ENCODE peak calls at places on chromosomes 12 and 14, in seven cellular contexts. P is H1, H is GM12892, W is HepG2, S is K562, B is SK-N-SH, R is GM12878. Q is an unnamed sample.
A peak's percentile ranks its signal among the peaks of the same experiment; 100 is the strongest.

GRCh38 chr14:95533391-95533821 is 1.4 kb upstream of the GLRX5 start:
- DNase-seq in R (no peak), W (peak; percentile 21), P (no peak), S (peak; percentile 47), B (peak; percentile 55), H (no peak), Q (no peak)

GRCh38 chr12:49094104-49094948 is at the start of gene DHH:
- DNase-seq in H (no peak), W (no peak), B (peak; percentile 72), S (peak; percentile 80), P (no peak), R (no peak), Q (no peak)

GRCh38 chr12:89529738-89530137 is 3.9 kb upstream of the POC1B start:
- DNase-seq in W (peak; percentile 42), B (peak; percentile 69), P (no peak), R (peak; percentile 13), S (peak; percentile 54), H (no peak), Q (peak; percentile 16)

GRCh38 chr12:73699318-73699717 is 838.3 kb upstream of the ATXN7L3B start:
- DNase-seq in R (no peak), S (no peak), W (no peak), B (no peak), H (no peak), P (no peak), Q (no peak)

GRCh38 chr14:104957146-104958113 is 20.7 kb downstream of the AHNAK2 start:
- DNase-seq in R (no peak), B (no peak), P (no peak), S (no peak), H (no peak), W (no peak), Q (no peak)

GRCh38 chr12:66107451-66107915 is 23.1 kb downstream of the LLPH start:
- DNase-seq in W (peak; percentile 93), S (peak; percentile 69), B (peak; percentile 58), H (peak; percentile 31), P (peak; percentile 33), R (peak; percentile 56), Q (no peak)

GRCh38 chr12:40158592-40159111 is 52.8 kb upstream of the SLC2A13 start:
- DNase-seq in W (no peak), B (no peak), S (no peak), P (no peak), H (no peak), R (no peak), Q (no peak)

GRCh38 chr14:65419593-65420252 is 7.2 kb downstream of the FUT8 start:
- DNase-seq in S (no peak), W (no peak), H (no peak), R (no peak), P (no peak), B (no peak), Q (no peak)

GRCh38 chr12:39403376-39403775 is 39.5 kb downstream of the KIF21A start:
- DNase-seq in H (no peak), S (no peak), R (no peak), B (no peak), W (no peak), P (no peak), Q (no peak)

GRCh38 chr12:109738878-109739665 is 25.4 kb downstream of the FAM222A start:
- DNase-seq in H (no peak), R (no peak), S (no peak), B (peak; percentile 6), P (no peak), W (no peak), Q (no peak)

GRCh38 chr12:3295648-3296408 is 195.2 kb upstream of the PRMT8 start:
- DNase-seq in P (no peak), H (no peak), B (no peak), R (no peak), W (no peak), S (no peak), Q (no peak)

GRCh38 chr12:85155791-85156190 is 119.6 kb downstream of the LRRIQ1 start:
- DNase-seq in B (peak; percentile 10), S (no peak), P (no peak), H (no peak), R (no peak), W (peak; percentile 4), Q (no peak)

GRCh38 chr14:92135269-92135668 is 13.5 kb downstream of the CPSF2 start:
- DNase-seq in S (no peak), P (no peak), W (peak; percentile 31), B (peak; percentile 22), R (no peak), H (no peak), Q (no peak)

GRCh38 chr12:69052613-69053408 is 119.8 kb upstream of the CPM start:
- DNase-seq in S (no peak), R (peak; percentile 32), B (no peak), P (peak; percentile 71), H (no peak), W (peak; percentile 91), Q (no peak)

GRCh38 chr14:75279153-75279738 is 618 bp downstream of the FOS start:
- DNase-seq in S (peak; percentile 37), P (no peak), B (peak; percentile 53), W (no peak), R (no peak), H (peak; percentile 23), Q (peak; percentile 25)

GRCh38 chr14:65180725-65181025 is 78.4 kb upstream of the MAX start:
- DNase-seq in W (no peak), H (no peak), P (no peak), S (no peak), B (no peak), R (no peak), Q (no peak)

GRCh38 chr12:29907486-29907885 is 123.7 kb upstream of the TMTC1 start:
- DNase-seq in P (no peak), W (no peak), H (no peak), R (no peak), S (no peak), B (no peak), Q (no peak)

GRCh38 chr14:96362071-96362964 is 823 bp downstream of the ATG2B start:
- DNase-seq in R (peak; percentile 31), B (peak; percentile 12), P (no peak), S (peak; percentile 24), W (peak; percentile 69), H (peak; percentile 19), Q (peak; percentile 18)

GRCh38 chr12:90858261-90858660 is 96.7 kb downstream of the CCER1 start:
- DNase-seq in W (peak; percentile 83), R (no peak), H (no peak), S (no peak), P (no peak), B (no peak), Q (no peak)

GRCh38 chr14:59415836-59416620 is 49.2 kb downstream of the GPR135 start:
- DNase-seq in R (no peak), W (no peak), H (no peak), S (no peak), B (no peak), P (no peak), Q (no peak)

GRCh38 chr14:93073833-93074769 is 41.6 kb downstream of the ITPK1 start:
- DNase-seq in B (no peak), R (no peak), P (no peak), H (no peak), W (peak; percentile 62), S (no peak), Q (no peak)

GRCh38 chr14:95516554-95517209 is at the start of gene SYNE3:
- DNase-seq in W (no peak), H (peak; percentile 73), S (peak; percentile 80), B (peak; percentile 90), R (no peak), P (no peak), Q (peak; percentile 71)

GRCh38 chr12:124741211-124741610 is 122.5 kb downstream of the SCARB1 start:
- DNase-seq in R (no peak), H (no peak), B (no peak), W (no peak), P (no peak), S (no peak), Q (no peak)

GRCh38 chr12:124742111-124742510 is 121.6 kb downstream of the SCARB1 start:
- DNase-seq in H (no peak), R (no peak), P (no peak), S (no peak), B (peak; percentile 54), W (no peak), Q (no peak)

GRCh38 chr12:124738636-124739467 is 124.8 kb downstream of the SCARB1 start:
- DNase-seq in B (no peak), W (peak; percentile 92), R (no peak), P (no peak), H (no peak), S (no peak), Q (no peak)

GRCh38 chr12:124739953-124740561 is 123.6 kb downstream of the SCARB1 start:
- DNase-seq in B (no peak), S (peak; percentile 31), H (no peak), P (no peak), R (no peak), W (no peak), Q (no peak)

GRCh38 chr12:124740691-124741137 is 123.0 kb downstream of the SCARB1 start:
- DNase-seq in W (peak; percentile 71), H (no peak), P (no peak), S (peak; percentile 28), R (no peak), B (no peak), Q (no peak)
- TF ChIP-seq TAF1 in W (no peak), H (no peak), P (no peak), S (no peak), R (no peak), B (no peak), Q (no peak)

GRCh38 chr12:8709124-8709830 is 11.5 kb downstream of the RIMKLB start:
- DNase-seq in R (no peak), B (no peak), H (no peak), P (no peak), S (no peak), W (no peak), Q (no peak)
- TF ChIP-seq POLR2AphosphoS5 in R (no peak), B (no peak), H (no peak), P (no peak), S (no peak), W (no peak), Q (no peak)

GRCh38 chr12:32005496-32006125 is 46.4 kb downstream of the RESF1 start:
- DNase-seq in P (no peak), B (no peak), S (peak; percentile 96), W (no peak), H (no peak), R (no peak), Q (no peak)
- TF ChIP-seq TAF1 in P (no peak), B (no peak), S (peak; percentile 51), W (no peak), H (no peak), R (no peak), Q (no peak)

DNA sequence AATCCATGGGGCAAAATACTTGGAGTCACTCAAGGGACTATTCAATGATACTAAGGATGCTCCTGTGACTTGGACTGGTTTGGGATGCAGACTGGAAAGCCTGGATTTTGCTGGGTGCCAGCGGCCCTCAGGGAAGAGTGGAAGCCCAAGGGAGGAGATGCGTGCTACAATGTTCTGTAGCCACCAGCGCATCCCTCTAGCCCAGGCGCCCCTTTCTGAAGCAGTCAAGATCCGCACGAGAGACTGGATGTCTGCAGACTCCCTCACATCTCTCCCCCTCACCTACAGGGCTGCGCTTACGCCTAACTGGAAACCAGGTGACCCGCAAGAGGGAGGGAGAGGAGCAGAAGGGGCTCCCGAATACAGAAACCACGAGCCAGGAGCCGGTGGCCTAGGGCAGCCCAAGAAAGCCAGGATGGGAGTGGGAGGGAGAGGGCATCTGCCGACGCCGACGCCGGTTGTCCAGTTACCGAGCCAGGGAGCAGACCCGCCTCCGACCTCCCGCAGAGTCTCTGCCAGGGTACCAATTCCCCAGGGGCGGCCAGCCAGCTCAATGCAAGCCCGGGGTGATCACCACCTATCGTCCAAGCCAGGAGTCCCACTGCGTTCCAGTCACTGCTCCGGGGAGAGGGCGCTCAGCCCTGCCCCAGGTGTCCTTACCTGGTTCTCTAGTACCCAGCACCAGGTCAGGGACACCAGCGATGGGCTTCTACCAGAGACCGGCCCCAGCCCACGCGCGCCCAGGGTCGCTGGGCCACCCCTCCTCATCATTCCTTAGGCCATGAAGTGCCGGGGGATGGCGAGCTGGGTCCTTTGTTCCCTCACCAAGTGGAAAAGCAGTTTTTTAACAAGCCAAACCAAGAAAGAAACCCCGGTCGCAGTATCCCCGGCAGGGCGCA is 1.2 kb downstream of the NTN4 start:
- DNase-seq in W (no peak), P (no peak), B (peak; percentile 54), R (no peak), S (no peak), H (no peak), Q (no peak)
- TF ChIP-seq POLR2AphosphoS5 in W (no peak), P (no peak), B (no peak), R (no peak), S (no peak), H (no peak), Q (no peak)